ENCODE peak calls at places on chromosomes 3 and 15, in nine cellular contexts. Z, K, I, O, E, J, P, N and X are unnamed samples.

GRCh38 chr15:93708721-93709120 is 522.6 kb upstream of the MCTP2 start:
- DNase-seq in Z (no peak), K (no peak), I (no peak), O (no peak), E (no peak), J (no peak), P (no peak), N (no peak), X (no peak)

GRCh38 chr3:153621988-153622387 is 460.0 kb downstream of the RAP2B start:
- DNase-seq in Z (no peak), K (no peak), I (no peak), O (no peak), E (no peak), J (no peak), P (no peak), N (no peak), X (no peak)

GRCh38 chr3:171460226-171461086 is at the start of gene TNIK:
- DNase-seq in Z (peak), K (peak), I (peak), O (peak), E (peak), J (peak), P (peak), N (peak), X (peak)

GRCh38 chr3:111695584-111696213 is 100.6 kb upstream of the ZBED2 start:
- DNase-seq in Z (peak), K (peak), I (no peak), O (no peak), E (peak), J (no peak), P (no peak), N (no peak), X (peak)

GRCh38 chr3:139302084-139302800 is 41.6 kb upstream of the MRPS22 start:
- DNase-seq in Z (peak), K (peak), I (no peak), O (peak), E (peak), J (no peak), P (no peak), N (no peak), X (peak)

GRCh38 chr15:100602822-100603393 is 519 bp downstream of the ASB7 start:
- DNase-seq in Z (peak), K (no peak), I (peak), O (peak), E (peak), J (no peak), P (no peak), N (no peak), X (peak)

GRCh38 chr15:71352765-71353164 is 237.5 kb downstream of the THSD4 start:
- DNase-seq in Z (no peak), K (no peak), I (no peak), O (no peak), E (no peak), J (no peak), P (no peak), N (no peak), X (no peak)

GRCh38 chr3:55880357-55880756 is 393.3 kb upstream of the WNT5A start:
- DNase-seq in Z (no peak), K (no peak), I (no peak), O (no peak), E (no peak), J (no peak), P (no peak), N (no peak), X (no peak)

GRCh38 chr15:31360843-31361763 is 34.5 kb downstream of the KLF13 start:
- DNase-seq in Z (no peak), K (no peak), I (peak), O (no peak), E (no peak), J (no peak), P (peak), N (no peak), X (no peak)

GRCh38 chr3:143648708-143649107 is 199.6 kb downstream of the SLC9A9 start:
- DNase-seq in Z (no peak), K (no peak), I (no peak), O (no peak), E (peak), J (no peak), P (no peak), N (no peak), X (peak)

GRCh38 chr15:65595960-65596359 is 15.0 kb downstream of the INTS14 start:
- DNase-seq in Z (peak), K (no peak), I (peak), O (no peak), E (peak), J (no peak), P (no peak), N (peak), X (peak)

GRCh38 chr3:99866167-99866810 is 48.6 kb downstream of the CMSS1 start:
- DNase-seq in Z (no peak), K (no peak), I (no peak), O (no peak), E (no peak), J (no peak), P (no peak), N (no peak), X (peak)

DNA sequence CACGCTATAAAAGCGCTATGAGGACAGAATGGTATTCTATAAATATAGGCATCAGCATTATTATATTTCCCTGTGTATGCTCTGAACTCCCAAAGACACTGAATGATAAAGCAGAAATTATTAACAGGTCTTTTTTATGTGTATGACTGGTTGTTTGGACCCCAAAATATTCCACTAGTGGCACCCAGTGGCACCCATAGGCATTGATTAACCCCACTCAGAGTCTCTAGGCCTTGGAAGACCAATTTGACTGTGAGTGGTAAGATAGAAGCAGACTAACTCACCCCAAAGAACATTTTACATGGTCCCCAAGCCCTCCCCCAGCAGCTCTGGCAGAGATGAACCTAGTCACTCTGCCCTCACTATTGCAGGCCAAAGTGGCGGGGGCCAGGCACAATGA is 45.4 kb upstream of the UBE2E1 start:
- DNase-seq in Z (no peak), K (no peak), I (no peak), O (no peak), E (no peak), J (no peak), P (no peak), N (no peak), X (no peak)
- H3K27ac ChIP-seq in Z (no peak), K (no peak), I (no peak), O (no peak), E (no peak), J (no peak), P (no peak), N (no peak), X (no peak)

DNA sequence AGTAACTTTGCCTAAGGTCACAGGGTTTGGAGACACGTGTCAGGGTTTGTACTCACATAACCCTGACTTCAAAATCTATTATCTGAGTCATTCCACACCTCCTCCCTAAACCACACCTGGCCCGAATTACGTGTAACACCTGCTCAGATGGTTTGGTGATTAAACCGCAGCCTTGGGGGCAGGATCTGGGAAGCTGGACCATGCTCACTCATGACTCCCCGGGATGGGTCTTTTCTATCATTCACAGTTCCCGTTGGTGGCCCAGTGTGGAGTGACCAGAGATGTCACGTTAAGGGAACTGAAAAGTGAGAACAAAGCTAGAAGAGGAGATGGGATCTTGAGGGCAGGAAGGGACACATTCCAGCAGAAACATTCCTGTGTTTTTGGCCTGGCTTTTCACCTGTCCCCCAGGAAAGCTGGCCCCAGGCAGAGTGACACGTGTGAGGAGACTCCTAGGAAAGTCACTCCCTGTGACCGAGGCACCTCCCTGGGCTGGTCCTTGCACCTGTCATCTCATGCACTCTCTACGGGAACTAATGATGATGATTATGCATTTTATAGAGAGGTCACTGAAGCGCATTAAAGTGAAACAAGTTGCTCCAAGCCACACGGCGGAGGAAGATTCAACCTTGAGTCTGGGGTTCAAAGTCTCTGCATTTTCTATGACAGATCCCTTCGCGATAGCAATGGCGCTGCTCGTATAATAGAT is 75.5 kb upstream of the POMGNT2 start:
- DNase-seq in Z (no peak), K (no peak), I (peak), O (no peak), E (no peak), J (no peak), P (no peak), N (no peak), X (no peak)
- H3K27ac ChIP-seq in Z (no peak), K (no peak), I (no peak), O (peak), E (no peak), J (peak), P (no peak), N (no peak), X (no peak)

DNA sequence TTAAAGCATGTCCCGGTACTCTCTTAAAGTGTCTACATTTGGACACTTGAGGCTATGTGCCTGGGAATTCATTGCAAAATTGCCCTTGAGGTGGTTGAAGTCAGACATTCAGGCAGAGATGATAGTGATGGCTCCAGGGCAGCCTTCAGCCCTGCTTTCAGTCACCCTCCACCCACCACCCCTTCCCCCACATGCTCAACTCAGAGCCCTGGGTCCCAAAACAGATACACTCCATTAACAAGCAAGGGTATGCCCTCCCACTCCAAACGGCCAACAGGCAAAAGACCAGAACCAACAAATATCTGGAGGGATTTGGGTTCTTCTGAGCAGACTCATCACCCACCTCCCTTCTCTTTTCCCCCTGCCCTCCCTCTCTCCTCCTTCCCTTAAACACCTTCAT is 29.9 kb upstream of the VIPR1 start:
- DNase-seq in Z (no peak), K (no peak), I (no peak), O (no peak), E (no peak), J (no peak), P (no peak), N (no peak), X (no peak)
- H3K27ac ChIP-seq in Z (no peak), K (no peak), I (no peak), O (no peak), E (no peak), J (no peak), P (no peak), N (no peak), X (no peak)

DNA sequence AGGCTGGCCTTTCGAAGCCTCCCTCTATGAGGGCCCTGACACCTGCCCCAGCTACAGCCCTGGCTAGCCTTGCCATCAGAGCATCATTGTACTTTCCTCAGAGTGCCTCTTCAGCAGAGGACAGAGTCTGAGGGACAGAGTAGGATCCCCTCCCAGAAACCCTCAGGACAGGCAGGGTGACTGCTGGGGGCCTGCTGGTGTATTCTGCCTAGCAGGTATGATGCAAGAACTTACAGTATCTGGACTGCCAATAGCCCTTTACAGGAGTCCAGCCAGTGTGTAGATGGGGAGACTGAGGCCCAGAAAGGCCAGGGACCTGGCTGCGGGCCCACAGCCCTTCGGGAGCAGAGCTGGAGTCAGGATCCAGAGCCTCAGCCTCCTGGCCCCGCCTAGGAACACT is 19.1 kb downstream of the DUSP7 start:
- DNase-seq in Z (no peak), K (no peak), I (no peak), O (no peak), E (no peak), J (no peak), P (no peak), N (no peak), X (no peak)
- H3K27ac ChIP-seq in Z (no peak), K (no peak), I (no peak), O (no peak), E (no peak), J (no peak), P (no peak), N (peak), X (no peak)

GRCh38 chr15:86155551-86155950 is 75.9 kb downstream of the AGBL1 start:
- DNase-seq in Z (no peak), K (no peak), I (no peak), O (no peak), E (no peak), J (no peak), P (no peak), N (no peak), X (no peak)

GRCh38 chr15:86157929-86158328 is 78.3 kb downstream of the AGBL1 start:
- DNase-seq in Z (no peak), K (no peak), I (no peak), O (no peak), E (no peak), J (no peak), P (no peak), N (no peak), X (no peak)

GRCh38 chr15:86159436-86159835 is 79.8 kb downstream of the AGBL1 start:
- DNase-seq in Z (no peak), K (no peak), I (no peak), O (no peak), E (no peak), J (no peak), P (no peak), N (no peak), X (no peak)

DNA sequence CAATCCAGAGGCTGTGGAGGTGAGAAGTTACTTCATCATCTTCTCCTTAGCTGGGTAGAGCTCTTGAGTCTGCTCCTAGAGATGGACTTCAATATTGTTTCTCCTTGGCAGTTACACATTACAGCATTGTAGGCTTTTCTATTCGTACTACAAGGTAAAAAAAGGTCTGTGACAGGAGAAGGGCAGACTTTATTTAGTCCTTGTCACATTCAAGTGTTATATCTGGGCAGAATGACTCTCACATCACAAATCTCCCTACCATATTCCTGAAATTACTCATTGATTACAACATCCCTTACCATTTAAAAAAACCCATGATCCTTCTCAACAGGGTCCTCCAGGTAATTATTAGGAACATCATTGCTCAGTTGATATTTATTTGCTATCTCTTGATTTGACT is 75.0 kb downstream of the AGBL1 start:
- DNase-seq in Z (no peak), K (no peak), I (no peak), O (no peak), E (no peak), J (no peak), P (no peak), N (no peak), X (no peak)
- H3K27ac ChIP-seq in Z (no peak), K (no peak), I (no peak), O (no peak), E (no peak), J (no peak), P (no peak), N (no peak), X (no peak)

GRCh38 chr15:99211926-99212325 is 37.5 kb downstream of the TTC23 start:
- DNase-seq in Z (no peak), K (no peak), I (no peak), O (peak), E (peak), J (no peak), P (no peak), N (no peak), X (no peak)
- H3K27ac ChIP-seq in Z (no peak), K (no peak), I (no peak), O (peak), E (peak), J (no peak), P (peak), N (no peak), X (no peak)

GRCh38 chr15:40942865-40943264 is 10.4 kb upstream of the CHAC1 start:
- DNase-seq in Z (no peak), K (no peak), I (no peak), O (no peak), E (no peak), J (no peak), P (peak), N (no peak), X (no peak)
- H3K27ac ChIP-seq in Z (no peak), K (no peak), I (no peak), O (no peak), E (peak), J (no peak), P (no peak), N (no peak), X (no peak)

GRCh38 chr3:129449279-129450115 is 9.5 kb downstream of the IFT122 start:
- DNase-seq in Z (no peak), K (no peak), I (no peak), O (no peak), E (no peak), J (no peak), P (no peak), N (no peak), X (no peak)
- H3K27ac ChIP-seq in Z (no peak), K (no peak), I (no peak), O (peak), E (no peak), J (no peak), P (no peak), N (no peak), X (no peak)